ENCODE peak calls at places on chromosomes 5 and 9, in nine cellular contexts. I is ovary, F is adrenal gland, N is GM23248, V is tibial nerve, U is IMR-90, P is stomach, L is GM12878, B is mammary epithelial cell. M is an unnamed sample. For H3K36me3, the result is how much of the 10 kb centered on the place peaks cover.

GRCh38 chr5:32331217-32331926 is 18.6 kb upstream of the MTMR12 start:
- DNase-seq in I (no peak), F (no peak), N (no peak), V (no peak), U (no peak), P (peak), L (no peak), B (peak), M (peak)

GRCh38 chr5:110194191-110194590 is 504.5 kb downstream of the MAN2A1 start:
- DNase-seq in I (no peak), F (no peak), N (no peak), V (no peak), U (no peak), P (no peak), L (no peak), B (no peak), M (no peak)

GRCh38 chr9:34562136-34562745 is 27.3 kb downstream of the CNTFR start:
- DNase-seq in I (no peak), F (no peak), N (no peak), V (no peak), U (no peak), P (no peak), L (no peak), B (no peak), M (no peak)

GRCh38 chr5:135231289-135231688 is 167.7 kb downstream of the MACROH2A1 start:
- DNase-seq in I (no peak), F (no peak), N (no peak), V (no peak), U (no peak), P (no peak), L (no peak), B (no peak), M (no peak)

GRCh38 chr9:99092643-99093491 is 12.0 kb upstream of the TGFBR1 start:
- DNase-seq in I (no peak), F (no peak), N (no peak), V (no peak), U (no peak), P (no peak), L (no peak), B (no peak), M (no peak)

GRCh38 chr9:108416321-108416720 is 439.5 kb downstream of the ACTL7B start:
- DNase-seq in I (no peak), F (no peak), N (no peak), V (no peak), U (peak), P (no peak), L (no peak), B (peak), M (peak)

GRCh38 chr5:96259211-96259772 is 173.8 kb downstream of the PCSK1 start:
- DNase-seq in I (no peak), F (no peak), N (peak), V (no peak), U (peak), P (no peak), L (peak), B (peak), M (no peak)

GRCh38 chr5:26812714-26813113 is 225.7 kb downstream of the CDH9 start:
- DNase-seq in I (no peak), F (no peak), N (no peak), V (no peak), U (no peak), P (no peak), L (no peak), B (no peak), M (no peak)

GRCh38 chr5:139912158-139912557 is 116.5 kb downstream of the PSD2 start:
- DNase-seq in I (no peak), F (no peak), N (no peak), V (no peak), U (no peak), P (no peak), L (no peak), B (no peak), M (no peak)

GRCh38 chr9:28453918-28454317 is 880.6 kb upstream of the C9orf72 start:
- DNase-seq in I (no peak), F (no peak), N (no peak), V (no peak), U (no peak), P (no peak), L (no peak), B (no peak), M (no peak)

GRCh38 chr5:141258948-141259347 is 13.8 kb downstream of the PCDHB15 start:
- DNase-seq in I (no peak), F (no peak), N (no peak), V (no peak), U (no peak), P (no peak), L (no peak), B (no peak), M (no peak)
- H3K27ac ChIP-seq in I (no peak), F (no peak), N (no peak), V (no peak), U (no peak), P (no peak), L (no peak), B (no peak), M (no peak)

DNA sequence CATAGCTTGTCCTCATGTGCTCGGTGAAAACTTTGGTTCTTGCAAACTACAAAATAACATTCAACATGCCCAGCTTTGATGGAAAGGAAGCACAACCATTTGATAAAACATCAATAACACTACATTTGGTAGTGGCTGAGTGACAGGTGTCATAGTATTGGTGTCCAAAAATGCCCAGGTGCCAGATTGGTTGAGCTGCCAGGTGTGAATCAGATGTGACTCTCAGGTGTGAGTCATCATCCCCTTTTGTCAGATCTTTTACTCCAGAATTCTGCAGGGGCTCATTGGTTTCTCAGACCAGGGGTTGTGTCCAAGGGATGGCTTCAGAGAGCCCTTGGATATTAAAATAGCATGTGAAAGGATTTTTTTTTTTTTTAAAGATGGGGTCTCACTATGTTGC is 22.5 kb upstream of the POMT1 start:
- DNase-seq in I (no peak), F (no peak), N (no peak), V (no peak), U (no peak), P (no peak), L (no peak), B (peak), M (no peak)
- H3K36me3 ChIP-seq in I (under half), F (under half), N (under half), V (half or more), U (half or more), P (half or more), L (half or more), B (half or more), M (under half)

GRCh38 chr9:76688471-76689238 is 75.6 kb upstream of the PCA3 start:
- DNase-seq in I (no peak), F (no peak), N (peak), V (no peak), U (no peak), P (no peak), L (no peak), B (no peak), M (peak)
- H3K27ac ChIP-seq in I (no peak), F (no peak), N (peak), V (no peak), U (no peak), P (peak), L (no peak), B (peak), M (peak)

GRCh38 chr5:10701567-10702039 is 59.4 kb downstream of the DAP start:
- DNase-seq in I (peak), F (peak), N (peak), V (peak), U (peak), P (no peak), L (no peak), B (no peak), M (peak)

GRCh38 chr5:10700516-10700915 is 60.5 kb downstream of the DAP start:
- DNase-seq in I (no peak), F (no peak), N (no peak), V (no peak), U (no peak), P (no peak), L (no peak), B (no peak), M (no peak)

GRCh38 chr5:10703676-10704075 is 57.4 kb downstream of the DAP start:
- DNase-seq in I (no peak), F (peak), N (no peak), V (no peak), U (no peak), P (peak), L (no peak), B (no peak), M (no peak)

GRCh38 chr5:10702911-10703491 is 58.0 kb downstream of the DAP start:
- DNase-seq in I (no peak), F (peak), N (peak), V (no peak), U (peak), P (no peak), L (no peak), B (peak), M (peak)

GRCh38 chr5:10702040-10702629 is 58.9 kb downstream of the DAP start:
- DNase-seq in I (peak), F (peak), N (peak), V (no peak), U (peak), P (peak), L (no peak), B (peak), M (peak)
- H3K36me3 ChIP-seq in I (under half), F (under half), N (under half), V (under half), U (under half), P (under half), L (under half), B (under half), M (under half)

DNA sequence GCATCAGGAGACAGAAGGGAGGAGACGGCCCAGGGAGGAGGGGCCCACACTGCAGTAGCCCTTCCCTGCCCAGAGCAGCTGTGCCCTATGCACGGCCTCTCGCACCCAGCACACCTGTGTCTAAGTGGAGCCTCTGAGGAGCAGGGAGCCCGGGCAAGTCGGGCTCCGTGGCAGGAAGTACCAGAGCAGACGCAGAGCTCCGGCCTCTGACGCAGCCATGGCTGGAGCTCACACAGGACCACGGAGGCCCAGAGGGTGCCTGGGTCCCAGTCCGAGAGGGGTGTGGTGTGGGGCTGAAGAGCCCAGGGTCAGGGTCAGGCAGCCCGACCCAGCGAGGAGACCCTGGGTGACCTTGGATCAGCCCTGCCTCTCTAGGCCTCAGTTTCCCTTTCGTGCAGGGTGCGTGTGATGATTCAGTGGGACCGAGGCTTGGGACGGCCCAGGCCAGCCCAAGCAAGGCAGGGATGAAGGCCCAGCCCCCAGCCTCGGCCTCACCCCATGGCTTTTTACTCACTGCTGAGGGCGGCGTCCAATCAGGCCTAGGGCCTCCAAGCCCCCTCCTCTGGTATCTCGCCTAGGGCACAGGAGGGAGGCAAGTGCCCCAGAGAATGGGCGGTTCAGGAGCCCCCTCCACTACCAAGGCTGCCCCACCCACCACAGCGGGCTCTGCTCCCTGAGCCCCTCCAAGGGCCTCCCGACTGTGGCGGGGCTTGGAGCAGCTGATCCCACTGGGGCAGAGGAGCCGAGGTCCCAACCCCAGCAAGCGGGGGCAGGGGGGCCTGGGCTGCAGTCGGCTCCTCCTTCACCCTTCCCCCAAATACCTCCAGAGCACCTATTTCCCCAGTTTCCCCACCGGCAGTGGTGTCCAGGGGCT is 4.3 kb upstream of the AGPAT2 start:
- DNase-seq in I (no peak), F (no peak), N (no peak), V (no peak), U (no peak), P (no peak), L (no peak), B (no peak), M (no peak)
- H3K27ac ChIP-seq in I (no peak), F (no peak), N (no peak), V (no peak), U (no peak), P (no peak), L (no peak), B (no peak), M (no peak)

DNA sequence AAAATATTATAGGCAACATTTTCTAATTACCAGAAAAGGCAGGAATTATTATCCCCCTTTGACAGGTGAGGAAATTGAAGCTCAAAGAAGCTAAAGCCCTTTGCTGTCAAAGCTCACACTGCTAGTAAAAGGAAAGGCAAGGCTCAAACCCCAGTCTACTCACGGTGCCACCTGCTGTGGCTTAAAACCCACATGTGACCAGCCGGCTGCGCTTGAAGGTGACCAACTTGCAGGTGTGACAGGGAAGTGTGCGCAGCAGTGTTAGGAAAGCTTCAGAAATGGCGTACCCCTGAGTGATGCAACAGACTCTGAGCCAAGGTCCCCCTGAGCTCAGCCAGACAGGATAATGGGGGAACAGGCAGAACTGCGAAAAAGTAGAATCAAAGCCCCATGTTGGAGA is 45.2 kb downstream of the PAX5 start:
- DNase-seq in I (no peak), F (no peak), N (no peak), V (no peak), U (no peak), P (no peak), L (no peak), B (no peak), M (no peak)
- H3K36me3 ChIP-seq in I (under half), F (under half), N (under half), V (under half), U (under half), P (under half), L (under half), B (under half), M (under half)

GRCh38 chr5:107295914-107296313 is 374.8 kb downstream of the EFNA5 start:
- DNase-seq in I (no peak), F (no peak), N (no peak), V (no peak), U (no peak), P (no peak), L (no peak), B (no peak), M (no peak)
- H3K27ac ChIP-seq in I (no peak), F (no peak), N (no peak), V (no peak), U (no peak), P (no peak), L (no peak), B (no peak), M (no peak)

GRCh38 chr9:136210276-136210675 is 5.3 kb upstream of the LHX3 start:
- DNase-seq in I (no peak), F (no peak), N (no peak), V (no peak), U (no peak), P (no peak), L (no peak), B (no peak), M (no peak)

GRCh38 chr9:136211006-136211405 is 6.1 kb upstream of the LHX3 start:
- DNase-seq in I (no peak), F (no peak), N (no peak), V (no peak), U (no peak), P (no peak), L (no peak), B (no peak), M (no peak)

GRCh38 chr9:136208675-136209074 is 3.7 kb upstream of the LHX3 start:
- DNase-seq in I (no peak), F (no peak), N (no peak), V (no peak), U (no peak), P (no peak), L (no peak), B (no peak), M (no peak)

GRCh38 chr9:136209232-136209631 is 4.3 kb upstream of the LHX3 start:
- DNase-seq in I (no peak), F (no peak), N (no peak), V (no peak), U (no peak), P (no peak), L (no peak), B (no peak), M (no peak)

GRCh38 chr9:136209786-136210185 is 4.9 kb upstream of the LHX3 start:
- DNase-seq in I (no peak), F (no peak), N (no peak), V (no peak), U (no peak), P (no peak), L (no peak), B (no peak), M (no peak)
- H3K36me3 ChIP-seq in I (under half), F (under half), N (under half), V (under half), U (under half), P (half or more), L (under half), B (under half), M (under half)

M was measured in hepatocyte.